ENCODE peak calls at places on chromosomes 6 and 20, in four cellular contexts. U, C, B and H are unnamed samples.

GRCh38 chr6:137942736-137943135 is 75.7 kb downstream of the TNFAIP3 start:
- DNase-seq in B (no peak), C (no peak), U (no peak), H (no peak)

GRCh38 chr6:1797801-1798200 is 188.1 kb downstream of the FOXC1 start:
- DNase-seq in C (no peak), U (no peak), B (no peak), H (no peak)

GRCh38 chr6:144064831-144065668 is 30.3 kb downstream of the SF3B5 start:
- DNase-seq in B (no peak), C (peak), U (peak), H (peak)

GRCh38 chr20:35108921-35109320 is 16.3 kb upstream of the TRPC4AP start:
- DNase-seq in U (no peak), B (no peak), C (no peak), H (no peak)

GRCh38 chr6:166031275-166031674 is 136.4 kb downstream of the TBXT start:
- DNase-seq in B (no peak), C (no peak), U (no peak), H (no peak)

GRCh38 chr20:5848711-5849505 is 98.7 kb downstream of the SHLD1 start:
- DNase-seq in B (no peak), C (no peak), U (no peak), H (no peak)

GRCh38 chr6:37320649-37321048 is 33.1 kb upstream of the RNF8 start:
- DNase-seq in B (no peak), U (no peak), C (no peak), H (no peak)

GRCh38 chr6:41836022-41836659 is 48.6 kb downstream of the TOMM6 start:
- DNase-seq in U (no peak), B (no peak), C (no peak), H (no peak)

GRCh38 chr6:4374231-4374630 is 238.9 kb upstream of the ECI2 start:
- DNase-seq in U (no peak), B (no peak), C (no peak), H (no peak)

GRCh38 chr6:15926256-15926655 is 202.6 kb upstream of the MYLIP start:
- DNase-seq in B (no peak), U (no peak), C (no peak), H (no peak)

GRCh38 chr20:58012731-58013510 is 215.5 kb downstream of the ANKRD60 start:
- DNase-seq in B (no peak), U (no peak), C (no peak), H (no peak)

GRCh38 chr6:149470948-149471347 is 13.9 kb downstream of the ZC3H12D start:
- DNase-seq in U (no peak), C (no peak), B (no peak), H (no peak)

GRCh38 chr6:166009385-166010031 is 158.1 kb downstream of the TBXT start:
- DNase-seq in B (no peak), U (no peak), C (no peak), H (no peak)

GRCh38 chr20:61757678-61758555 is 307.8 kb downstream of the TAF4 start:
- DNase-seq in U (no peak), C (no peak), B (no peak), H (no peak)

GRCh38 chr6:52392944-52393343 is 27.2 kb upstream of the EFHC1 start:
- DNase-seq in U (no peak), B (no peak), C (no peak), H (no peak)

GRCh38 chr6:109445382-109445781 is 4.9 kb downstream of the SMPD2 start:
- DNase-seq in C (no peak), B (no peak), U (no peak), H (no peak)

GRCh38 chr6:163651910-163652309 is 237.4 kb downstream of the QKI start:
- DNase-seq in U (no peak), C (no peak), B (no peak), H (no peak)

GRCh38 chr6:56727097-56727845 is 84.6 kb upstream of the DST start:
- DNase-seq in C (no peak), U (no peak), B (no peak), H (no peak)

GRCh38 chr20:33656010-33656782 is 5.9 kb upstream of the C20orf144 start:
- DNase-seq in C (no peak), U (no peak), B (no peak), H (no peak)

GRCh38 chr6:38453302-38453701 is 186.4 kb downstream of the BTBD9 start:
- DNase-seq in U (no peak), C (no peak), B (no peak), H (no peak)

GRCh38 chr6:89582669-89583325 is 55.8 kb downstream of the LYRM2 start:
- DNase-seq in C (no peak), B (no peak), U (no peak), H (no peak)

GRCh38 chr6:34644716-34645115 is 51.9 kb downstream of the ILRUN start:
- DNase-seq in C (no peak), U (no peak), B (no peak), H (no peak)

GRCh38 chr6:169233181-169233580 is 20.5 kb downstream of the THBS2 start:
- DNase-seq in U (no peak), C (no peak), B (no peak), H (no peak)

GRCh38 chr6:136599324-136600011 is 49.2 kb upstream of the MAP7 start:
- DNase-seq in C (no peak), U (no peak), B (no peak), H (no peak)

GRCh38 chr6:44837741-44838140 is 450.2 kb downstream of the CDC5L start:
- DNase-seq in U (no peak), B (no peak), C (no peak), H (no peak)

GRCh38 chr6:3620389-3620788 is 131.1 kb downstream of the PXDC1 start:
- DNase-seq in U (no peak), C (no peak), B (no peak), H (no peak)

GRCh38 chr6:159688977-159689376 is 4.1 kb downstream of the SOD2 start:
- DNase-seq in U (no peak), C (no peak), B (no peak), H (no peak)

GRCh38 chr20:19875746-19876145 is 117.7 kb downstream of the RIN2 start:
- DNase-seq in U (no peak), C (no peak), B (no peak), H (no peak)